ENCODE peak calls at places on chromosome 15, in eight cellular contexts. One of them, this sample, is unnamed.

GRCh38 chr15:58473720-58474119 is 41.9 kb downstream of the LIPC start:
- DNase-seq in B cell: no peak
- DNase-seq in thoracic aorta: no peak
- DNase-seq in Peyer's patch: no peak
- DNase-seq in CD8-positive, alpha-beta T cell: no peak
- DNase-seq in endothelial cell: no peak
- DNase-seq in WTC11: no peak
- DNase-seq in endodermal cell: no peak
- DNase-seq in this sample: peak

GRCh38 chr15:39770748-39771689 is 11.6 kb downstream of the FSIP1 start:
- DNase-seq in B cell: no peak
- DNase-seq in thoracic aorta: no peak
- DNase-seq in Peyer's patch: no peak
- DNase-seq in CD8-positive, alpha-beta T cell: no peak
- DNase-seq in endothelial cell: no peak
- DNase-seq in WTC11: no peak
- DNase-seq in endodermal cell: no peak
- DNase-seq in this sample: no peak

GRCh38 chr15:95439812-95440380 is 890.6 kb upstream of the NR2F2 start:
- DNase-seq in B cell: no peak
- DNase-seq in thoracic aorta: no peak
- DNase-seq in Peyer's patch: no peak
- DNase-seq in CD8-positive, alpha-beta T cell: no peak
- DNase-seq in endothelial cell: no peak
- DNase-seq in WTC11: no peak
- DNase-seq in endodermal cell: peak
- DNase-seq in this sample: peak

GRCh38 chr15:89472785-89473256 is 23.6 kb downstream of the RHCG start:
- DNase-seq in B cell: peak
- DNase-seq in thoracic aorta: no peak
- DNase-seq in Peyer's patch: peak
- DNase-seq in CD8-positive, alpha-beta T cell: no peak
- DNase-seq in endothelial cell: peak
- DNase-seq in WTC11: peak
- DNase-seq in endodermal cell: peak
- DNase-seq in this sample: peak

GRCh38 chr15:101120473-101120872 is 131.4 kb downstream of the CHSY1 start:
- DNase-seq in B cell: no peak
- DNase-seq in thoracic aorta: no peak
- DNase-seq in Peyer's patch: no peak
- DNase-seq in CD8-positive, alpha-beta T cell: no peak
- DNase-seq in endothelial cell: no peak
- DNase-seq in WTC11: no peak
- DNase-seq in endodermal cell: peak
- DNase-seq in this sample: no peak

GRCh38 chr15:33201376-33202189 is 7.1 kb upstream of the FMN1 start:
- DNase-seq in B cell: peak
- DNase-seq in thoracic aorta: no peak
- DNase-seq in Peyer's patch: peak
- DNase-seq in CD8-positive, alpha-beta T cell: no peak
- DNase-seq in endothelial cell: peak
- DNase-seq in WTC11: peak
- DNase-seq in endodermal cell: peak
- DNase-seq in this sample: peak

GRCh38 chr15:68343579-68344225 is 66.2 kb downstream of the FEM1B start:
- DNase-seq in B cell: no peak
- DNase-seq in thoracic aorta: no peak
- DNase-seq in Peyer's patch: no peak
- DNase-seq in CD8-positive, alpha-beta T cell: no peak
- DNase-seq in endothelial cell: no peak
- DNase-seq in WTC11: no peak
- DNase-seq in endodermal cell: no peak
- DNase-seq in this sample: no peak

GRCh38 chr15:74209997-74210573 is 7.5 kb upstream of the STRA6 start:
- DNase-seq in B cell: no peak
- DNase-seq in thoracic aorta: no peak
- DNase-seq in Peyer's patch: no peak
- DNase-seq in CD8-positive, alpha-beta T cell: no peak
- DNase-seq in endothelial cell: no peak
- DNase-seq in WTC11: no peak
- DNase-seq in endodermal cell: no peak
- DNase-seq in this sample: peak

GRCh38 chr15:98596885-98597343 is 51.4 kb upstream of the IGF1R start:
- DNase-seq in B cell: no peak
- DNase-seq in thoracic aorta: no peak
- DNase-seq in Peyer's patch: no peak
- DNase-seq in CD8-positive, alpha-beta T cell: no peak
- DNase-seq in endothelial cell: no peak
- DNase-seq in WTC11: no peak
- DNase-seq in endodermal cell: no peak
- DNase-seq in this sample: no peak

GRCh38 chr15:51982013-51982769 is 10.6 kb upstream of the LEO1 start:
- DNase-seq in B cell: no peak
- DNase-seq in thoracic aorta: no peak
- DNase-seq in Peyer's patch: peak
- DNase-seq in CD8-positive, alpha-beta T cell: no peak
- DNase-seq in endothelial cell: peak
- DNase-seq in WTC11: no peak
- DNase-seq in endodermal cell: no peak
- DNase-seq in this sample: peak

GRCh38 chr15:44593042-44593736 is 56.2 kb downstream of the EIF3J start:
- DNase-seq in B cell: no peak
- DNase-seq in thoracic aorta: no peak
- DNase-seq in Peyer's patch: no peak
- DNase-seq in CD8-positive, alpha-beta T cell: no peak
- DNase-seq in endothelial cell: no peak
- DNase-seq in WTC11: no peak
- DNase-seq in endodermal cell: no peak
- DNase-seq in this sample: no peak

GRCh38 chr15:52440414-52440813 is 88.3 kb downstream of the MYO5A start:
- DNase-seq in B cell: no peak
- DNase-seq in thoracic aorta: no peak
- DNase-seq in Peyer's patch: no peak
- DNase-seq in CD8-positive, alpha-beta T cell: no peak
- DNase-seq in endothelial cell: no peak
- DNase-seq in WTC11: no peak
- DNase-seq in endodermal cell: no peak
- DNase-seq in this sample: no peak

GRCh38 chr15:93899817-93900216 is 331.5 kb upstream of the MCTP2 start:
- DNase-seq in B cell: no peak
- DNase-seq in thoracic aorta: no peak
- DNase-seq in Peyer's patch: no peak
- DNase-seq in CD8-positive, alpha-beta T cell: no peak
- DNase-seq in endothelial cell: no peak
- DNase-seq in WTC11: no peak
- DNase-seq in endodermal cell: no peak
- DNase-seq in this sample: no peak

GRCh38 chr15:88954431-88955277 is 41.5 kb upstream of the MFGE8 start:
- DNase-seq in B cell: no peak
- DNase-seq in thoracic aorta: peak
- DNase-seq in Peyer's patch: no peak
- DNase-seq in CD8-positive, alpha-beta T cell: no peak
- DNase-seq in endothelial cell: no peak
- DNase-seq in WTC11: no peak
- DNase-seq in endodermal cell: peak
- DNase-seq in this sample: peak

GRCh38 chr15:55527150-55527549 is 19.1 kb upstream of the DNAAF4 start:
- DNase-seq in B cell: no peak
- DNase-seq in thoracic aorta: no peak
- DNase-seq in Peyer's patch: no peak
- DNase-seq in CD8-positive, alpha-beta T cell: no peak
- DNase-seq in endothelial cell: no peak
- DNase-seq in WTC11: no peak
- DNase-seq in endodermal cell: no peak
- DNase-seq in this sample: no peak

GRCh38 chr15:39665629-39666245 is 84.9 kb downstream of the THBS1 start:
- DNase-seq in B cell: no peak
- DNase-seq in thoracic aorta: no peak
- DNase-seq in Peyer's patch: no peak
- DNase-seq in CD8-positive, alpha-beta T cell: no peak
- DNase-seq in endothelial cell: no peak
- DNase-seq in WTC11: no peak
- DNase-seq in endodermal cell: no peak
- DNase-seq in this sample: no peak

GRCh38 chr15:79400650-79401049 is 31.5 kb upstream of the MINAR1 start:
- DNase-seq in B cell: no peak
- DNase-seq in thoracic aorta: no peak
- DNase-seq in Peyer's patch: no peak
- DNase-seq in CD8-positive, alpha-beta T cell: no peak
- DNase-seq in endothelial cell: no peak
- DNase-seq in WTC11: no peak
- DNase-seq in endodermal cell: no peak
- DNase-seq in this sample: no peak

GRCh38 chr15:25556136-25556535 is 117.3 kb upstream of the UBE3A start:
- DNase-seq in B cell: no peak
- DNase-seq in thoracic aorta: no peak
- DNase-seq in Peyer's patch: no peak
- DNase-seq in CD8-positive, alpha-beta T cell: no peak
- DNase-seq in endothelial cell: no peak
- DNase-seq in WTC11: no peak
- DNase-seq in endodermal cell: no peak
- DNase-seq in this sample: no peak

GRCh38 chr15:59993950-59994401 is 10.1 kb upstream of the FOXB1 start:
- DNase-seq in B cell: no peak
- DNase-seq in thoracic aorta: no peak
- DNase-seq in Peyer's patch: no peak
- DNase-seq in CD8-positive, alpha-beta T cell: no peak
- DNase-seq in endothelial cell: peak
- DNase-seq in WTC11: peak
- DNase-seq in endodermal cell: peak
- DNase-seq in this sample: no peak

GRCh38 chr15:74040115-74040850 is 42.1 kb downstream of the GOLGA6A start:
- DNase-seq in B cell: no peak
- DNase-seq in thoracic aorta: no peak
- DNase-seq in Peyer's patch: no peak
- DNase-seq in CD8-positive, alpha-beta T cell: no peak
- DNase-seq in endothelial cell: no peak
- DNase-seq in WTC11: no peak
- DNase-seq in endodermal cell: peak
- DNase-seq in this sample: peak

GRCh38 chr15:95733931-95734330 is 596.6 kb upstream of the NR2F2 start:
- DNase-seq in B cell: no peak
- DNase-seq in thoracic aorta: no peak
- DNase-seq in Peyer's patch: no peak
- DNase-seq in CD8-positive, alpha-beta T cell: no peak
- DNase-seq in endothelial cell: no peak
- DNase-seq in WTC11: no peak
- DNase-seq in endodermal cell: no peak
- DNase-seq in this sample: no peak

GRCh38 chr15:33968224-33968623 is at the start of gene CHRM5:
- DNase-seq in B cell: no peak
- DNase-seq in thoracic aorta: no peak
- DNase-seq in Peyer's patch: no peak
- DNase-seq in CD8-positive, alpha-beta T cell: no peak
- DNase-seq in endothelial cell: no peak
- DNase-seq in WTC11: no peak
- DNase-seq in endodermal cell: no peak
- DNase-seq in this sample: no peak

GRCh38 chr15:65722191-65722590 is 69.9 kb downstream of the DENND4A start:
- DNase-seq in B cell: no peak
- DNase-seq in thoracic aorta: no peak
- DNase-seq in Peyer's patch: no peak
- DNase-seq in CD8-positive, alpha-beta T cell: no peak
- DNase-seq in endothelial cell: no peak
- DNase-seq in WTC11: no peak
- DNase-seq in endodermal cell: no peak
- DNase-seq in this sample: no peak

GRCh38 chr15:74144153-74144775 is 13.9 kb downstream of the ISLR2 start:
- DNase-seq in B cell: no peak
- DNase-seq in thoracic aorta: no peak
- DNase-seq in Peyer's patch: no peak
- DNase-seq in CD8-positive, alpha-beta T cell: no peak
- DNase-seq in endothelial cell: no peak
- DNase-seq in WTC11: no peak
- DNase-seq in endodermal cell: peak
- DNase-seq in this sample: no peak

GRCh38 chr15:60520825-60521368 is 42.0 kb upstream of the ICE2 start:
- DNase-seq in B cell: peak
- DNase-seq in thoracic aorta: peak
- DNase-seq in Peyer's patch: peak
- DNase-seq in CD8-positive, alpha-beta T cell: peak
- DNase-seq in endothelial cell: peak
- DNase-seq in WTC11: peak
- DNase-seq in endodermal cell: peak
- DNase-seq in this sample: peak

GRCh38 chr15:39435244-39435643 is 145.6 kb upstream of the THBS1 start:
- DNase-seq in B cell: no peak
- DNase-seq in thoracic aorta: no peak
- DNase-seq in Peyer's patch: no peak
- DNase-seq in CD8-positive, alpha-beta T cell: no peak
- DNase-seq in endothelial cell: no peak
- DNase-seq in WTC11: no peak
- DNase-seq in endodermal cell: no peak
- DNase-seq in this sample: no peak

GRCh38 chr15:31871159-31871886 is 159.0 kb upstream of the CHRNA7 start:
- DNase-seq in B cell: no peak
- DNase-seq in thoracic aorta: no peak
- DNase-seq in Peyer's patch: no peak
- DNase-seq in CD8-positive, alpha-beta T cell: no peak
- DNase-seq in endothelial cell: no peak
- DNase-seq in WTC11: no peak
- DNase-seq in endodermal cell: no peak
- DNase-seq in this sample: no peak

GRCh38 chr15:40333922-40334492 is 6.7 kb downstream of the CCDC9B start:
- DNase-seq in B cell: no peak
- DNase-seq in thoracic aorta: peak
- DNase-seq in Peyer's patch: peak
- DNase-seq in CD8-positive, alpha-beta T cell: no peak
- DNase-seq in endothelial cell: peak
- DNase-seq in WTC11: no peak
- DNase-seq in endodermal cell: no peak
- DNase-seq in this sample: peak

This sample was measured in cardiac muscle cell.